ENCODE peak calls at places on chromosomes 2 and 18, in nine cellular contexts. M is neural progenitor cell, Q is neuronal stem cell, E is GM12878, Z is fibroblast of lung, P is GM23248, V is mesendoderm, Y is IMR-90, I is SK-N-SH. C is an unnamed sample.

GRCh38 chr18:13451208-13451530 is 232.6 kb downstream of the LDLRAD4 start:
- DNase-seq in Z (no peak), V (no peak), M (no peak), I (no peak), Q (no peak), Y (no peak), E (no peak), P (no peak), C (no peak)

GRCh38 chr18:6949800-6950586 is 167.6 kb downstream of the LAMA1 start:
- DNase-seq in Y (no peak), Q (no peak), M (no peak), P (no peak), Z (no peak), E (no peak), I (no peak), V (peak; percentile 33), C (no peak)

GRCh38 chr2:232504438-232504837 is 15.8 kb upstream of the PRSS56 start:
- DNase-seq in E (no peak), P (no peak), V (peak; percentile 76), M (no peak), Q (no peak), Z (no peak), Y (no peak), I (no peak), C (no peak)

GRCh38 chr2:158325031-158325781 is 131.3 kb downstream of the CCDC148 start:
- DNase-seq in M (no peak), Z (peak; percentile 8), Q (no peak), E (no peak), Y (peak; percentile 29), V (no peak), I (no peak), P (peak; percentile 28), C (no peak)

GRCh38 chr2:102698369-102699111 is 63.3 kb upstream of the TMEM182 start:
- DNase-seq in P (peak; percentile 8), Q (no peak), M (no peak), Z (peak; percentile 5), Y (no peak), I (no peak), E (no peak), V (no peak), C (peak; percentile 75)

GRCh38 chr18:56257215-56257614 is 381.2 kb downstream of the TXNL1 start:
- DNase-seq in E (peak; percentile 28), V (no peak), Y (peak; percentile 96), Q (no peak), P (peak; percentile 86), Z (peak; percentile 83), M (no peak), I (no peak), C (no peak)

GRCh38 chr2:162002623-162003200 is 71.3 kb downstream of the DPP4 start:
- DNase-seq in Y (no peak), I (no peak), Z (no peak), P (no peak), E (no peak), V (no peak), M (peak; percentile 62), Q (peak; percentile 48), C (no peak)

GRCh38 chr18:48410095-48410920 is 1.1 kb upstream of the ZBTB7C start:
- DNase-seq in P (peak; percentile 94), Q (peak; percentile 89), M (peak; percentile 95), V (peak; percentile 93), E (no peak), Z (peak; percentile 79), Y (peak; percentile 72), I (peak; percentile 96), C (peak; percentile 96)

GRCh38 chr2:26246818-26247217 is 2.1 kb downstream of the HADHB start:
- DNase-seq in M (no peak), I (no peak), E (peak; percentile 21), V (no peak), Y (peak; percentile 67), Q (no peak), Z (peak; percentile 57), P (peak; percentile 64), C (no peak)

GRCh38 chr18:6406910-6407470 is 7.7 kb downstream of the L3MBTL4 start:
- DNase-seq in E (no peak), Y (no peak), I (no peak), Q (no peak), M (no peak), V (no peak), Z (no peak), P (no peak), C (no peak)

GRCh38 chr2:28137221-28137620 is 246.7 kb downstream of the BABAM2 start:
- DNase-seq in Y (peak; percentile 86), I (no peak), P (peak; percentile 98), Z (peak; percentile 86), E (no peak), Q (no peak), V (no peak), M (no peak), C (no peak)

DNA sequence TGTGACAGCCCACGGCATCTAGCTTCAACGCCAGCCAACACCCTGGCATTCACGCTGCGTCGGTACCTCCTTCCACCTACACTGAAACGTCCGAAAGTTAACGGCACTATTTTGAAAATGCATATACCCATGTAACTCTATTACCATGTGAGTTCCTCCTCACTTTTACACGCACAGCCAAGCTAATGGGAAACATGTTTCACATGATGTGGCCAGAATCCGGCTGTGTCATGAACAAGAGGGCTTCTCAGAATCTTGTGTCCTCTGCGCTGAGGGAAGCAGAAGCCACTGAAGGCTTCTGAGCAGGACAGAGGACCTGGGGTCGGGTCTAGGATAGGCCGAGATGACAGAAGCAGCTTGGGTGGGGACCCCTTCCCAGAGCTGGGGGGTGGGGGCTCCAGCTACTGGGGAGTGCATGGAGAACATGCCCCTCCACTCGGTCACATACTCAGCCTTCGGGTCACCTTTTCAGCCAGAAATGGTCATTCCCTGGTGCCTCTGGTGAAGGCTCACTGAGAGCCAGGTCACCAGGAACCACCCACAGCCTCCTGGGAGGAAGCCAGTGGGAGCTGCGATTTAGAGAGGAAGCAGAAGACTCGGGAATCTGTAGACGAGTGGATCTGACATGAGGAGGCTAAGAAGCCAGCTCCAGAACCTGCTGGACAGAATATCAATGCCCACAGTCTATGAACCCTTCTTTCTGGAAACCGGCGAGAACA is 41.5 kb downstream of the HDAC4 start:
- DNase-seq in V (no peak), I (no peak), Q (no peak), M (no peak), P (peak; percentile 73), Z (no peak), Y (no peak), E (no peak), C (no peak)
- H3K4me1 ChIP-seq in V (peaks cover 4% of the 10 kb centered on the region), I (peaks cover 22% of the 10 kb centered on the region), Q (peaks cover 3% of the 10 kb centered on the region), M (peaks cover 15% of the 10 kb centered on the region), P (peaks cover 23% of the 10 kb centered on the region), Z (no peaks in the 10 kb centered on the region), Y (peaks cover 16% of the 10 kb centered on the region), E (no peaks in the 10 kb centered on the region), C (no peaks in the 10 kb centered on the region)

DNA sequence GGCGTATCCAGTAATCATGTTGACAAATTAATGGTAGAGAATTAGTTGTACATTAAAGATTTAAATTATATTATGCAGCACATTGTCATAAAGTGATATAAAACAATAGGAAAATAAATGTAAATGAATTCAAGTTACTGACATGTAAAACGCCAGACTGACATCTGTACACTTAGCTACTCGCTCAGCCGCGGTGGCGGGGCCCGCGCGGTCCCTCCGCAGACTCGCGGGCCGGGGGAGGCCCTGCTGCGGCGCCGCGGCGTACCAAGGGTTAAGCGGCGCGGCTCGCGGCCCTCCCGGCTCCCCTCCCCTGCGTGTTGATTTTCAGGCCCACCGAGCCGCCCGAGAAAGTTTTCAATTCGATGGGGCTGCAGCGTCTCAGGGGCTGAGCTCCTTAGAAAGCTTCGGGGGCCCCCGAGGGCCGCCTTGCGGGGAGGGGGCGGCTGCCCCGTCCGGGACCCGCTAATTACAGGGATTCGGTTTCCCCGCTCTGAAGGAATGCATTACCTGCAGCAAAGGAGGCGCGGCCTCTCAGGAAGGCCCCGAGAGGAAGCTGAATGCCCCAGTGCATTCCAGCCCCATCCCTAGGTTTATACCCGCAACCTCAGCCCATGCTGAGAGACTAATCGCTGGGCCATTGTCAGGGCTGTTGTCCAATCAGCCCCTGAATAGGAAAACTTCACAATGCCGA is 138.9 kb upstream of the SIX3 start:
- DNase-seq in V (peak; percentile 97), Q (peak; percentile 93), Y (no peak), Z (no peak), M (peak; percentile 96), P (no peak), E (no peak), I (no peak), C (no peak)
- H3K4me3 ChIP-seq in V (peak overlapping the region; percentile 6), Q (no peak overlapping the region), Y (no peak overlapping the region), Z (no peak overlapping the region), M (peak overlapping the region; percentile 45), P (no peak overlapping the region), E (peak overlapping the region; percentile 36), I (no peak overlapping the region), C (peak overlapping the region; percentile 49)

GRCh38 chr18:69839989-69840388 is 107.7 kb downstream of the CD226 start:
- DNase-seq in Y (no peak), Q (no peak), M (no peak), I (no peak), P (no peak), V (no peak), E (no peak), Z (no peak), C (no peak)

GRCh38 chr18:69838620-69839411 is 108.9 kb downstream of the CD226 start:
- DNase-seq in V (peak; percentile 80), Y (no peak), P (no peak), M (peak; percentile 12), E (peak; percentile 13), I (peak; percentile 29), Q (no peak), Z (no peak), C (no peak)

GRCh38 chr18:69840445-69840844 is 107.2 kb downstream of the CD226 start:
- DNase-seq in Q (no peak), I (no peak), Z (peak; percentile 43), E (no peak), V (no peak), Y (peak; percentile 82), M (no peak), P (peak; percentile 6), C (no peak)

GRCh38 chr18:69839497-69839896 is 108.2 kb downstream of the CD226 start:
- DNase-seq in M (no peak), I (no peak), Q (no peak), E (no peak), P (no peak), Y (no peak), V (no peak), Z (no peak), C (peak; percentile 61)

GRCh38 chr18:69838003-69838402 is 109.7 kb downstream of the CD226 start:
- DNase-seq in P (no peak), M (no peak), I (no peak), E (no peak), Z (no peak), Q (no peak), Y (no peak), V (no peak), C (no peak)
- H3K9ac ChIP-seq in P (no peak overlapping the region), M (no peak overlapping the region), I (no peak overlapping the region), E (no peak overlapping the region), Z (no peak overlapping the region), Q (no peak overlapping the region), Y (no peak overlapping the region), V (no peak overlapping the region), C (no peak overlapping the region)

DNA sequence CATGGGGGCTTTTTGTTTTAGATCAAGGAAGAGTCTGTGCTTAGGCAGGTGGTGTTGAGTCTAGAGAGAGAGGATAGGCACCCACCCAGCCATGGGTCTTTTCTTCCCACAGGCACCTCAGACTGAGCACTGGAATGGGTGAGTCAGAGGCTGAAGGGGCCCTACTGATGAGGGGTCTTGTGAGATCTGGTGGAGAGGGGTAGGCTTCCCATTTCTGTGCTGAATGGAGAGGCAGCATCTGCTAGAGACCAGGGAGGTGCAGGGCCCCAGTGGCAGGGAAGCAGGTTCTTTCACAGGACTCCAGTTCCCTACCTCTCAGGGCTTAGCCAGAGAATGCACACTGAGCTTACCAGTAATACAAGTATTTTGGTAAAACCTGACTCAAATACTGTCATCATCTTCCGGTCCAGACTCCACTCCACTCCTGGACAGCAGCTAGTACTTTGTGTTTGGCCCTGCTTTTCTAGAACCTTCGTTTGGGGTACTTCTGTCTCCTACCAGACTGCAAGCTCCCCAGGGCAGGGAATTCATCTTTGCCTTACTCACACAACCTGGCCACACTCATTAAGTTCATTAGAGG is 108.7 kb upstream of the CDC42EP3 start:
- DNase-seq in Z (no peak), M (no peak), P (peak; percentile 80), I (no peak), E (no peak), Q (no peak), V (no peak), Y (peak; percentile 68), C (no peak)
- H3K4me1 ChIP-seq in Z (peaks cover 50% of the 10 kb centered on the region), M (no peaks in the 10 kb centered on the region), P (peaks cover 72% of the 10 kb centered on the region), I (peaks cover 48% of the 10 kb centered on the region), E (no peaks in the 10 kb centered on the region), Q (no peaks in the 10 kb centered on the region), V (no peaks in the 10 kb centered on the region), Y (peaks cover 71% of the 10 kb centered on the region), C (no peaks in the 10 kb centered on the region)